ENCODE peak calls at places on chromosomes 3 and 15, in seven cellular contexts. F is astrocyte, S is tibial nerve, B is pancreas, U is Panc1, C is mucosa of descending colon, D is endothelial cell of umbilical vein. Y is an unnamed sample.

GRCh38 chr3:25429960-25430941 is 2.2 kb downstream of the RARB start:
- DNase-seq in F (peak; percentile 64), S (no peak), B (no peak), U (no peak), C (no peak), D (peak; percentile 86), Y (no peak)

GRCh38 chr15:57169643-57170042 is 206.7 kb upstream of the CGNL1 start:
- DNase-seq in F (no peak), S (no peak), B (no peak), U (no peak), C (no peak), D (no peak), Y (no peak)

GRCh38 chr3:69032137-69032536 is 18.7 kb upstream of the EOGT start:
- DNase-seq in F (peak; percentile 44), S (no peak), B (no peak), U (no peak), C (no peak), D (peak; percentile 74), Y (no peak)

GRCh38 chr3:121508384-121508783 is 37.4 kb downstream of the POLQ start:
- DNase-seq in F (no peak), S (no peak), B (no peak), U (no peak), C (no peak), D (no peak), Y (no peak)

GRCh38 chr3:47098910-47099309 is 65.0 kb downstream of the SETD2 start:
- DNase-seq in F (peak; percentile 14), S (no peak), B (no peak), U (no peak), C (no peak), D (no peak), Y (no peak)

GRCh38 chr3:33915796-33916589 is 117.6 kb downstream of the PDCD6IP start:
- DNase-seq in F (peak; percentile 8), S (no peak), B (no peak), U (no peak), C (no peak), D (no peak), Y (no peak)

GRCh38 chr3:16480861-16481569 is 32.5 kb downstream of the RFTN1 start:
- DNase-seq in F (peak; percentile 76), S (no peak), B (no peak), U (no peak), C (no peak), D (peak; percentile 87), Y (no peak)

GRCh38 chr3:194870394-194871110 is 184.9 kb downstream of the FAM43A start:
- DNase-seq in F (peak; percentile 72), S (no peak), B (no peak), U (no peak), C (peak; percentile 52), D (no peak), Y (no peak)

GRCh38 chr15:83753872-83754493 is 100.1 kb downstream of the ADAMTSL3 start:
- DNase-seq in F (no peak), S (no peak), B (no peak), U (no peak), C (no peak), D (no peak), Y (no peak)

GRCh38 chr3:42670051-42670576 is 15.2 kb upstream of the KLHL40 start:
- DNase-seq in F (no peak), S (no peak), B (no peak), U (no peak), C (no peak), D (no peak), Y (no peak)

GRCh38 chr15:25712961-25713355 is 150.2 kb downstream of the ATP10A start:
- DNase-seq in F (no peak), S (no peak), B (no peak), U (no peak), C (no peak), D (no peak), Y (no peak)

GRCh38 chr15:24877174-24877573 is 77.6 kb upstream of the SNRPN start:
- DNase-seq in F (no peak), S (no peak), B (no peak), U (no peak), C (no peak), D (no peak), Y (no peak)

GRCh38 chr15:45471151-45471550 is 51.4 kb downstream of the SLC30A4 start:
- DNase-seq in F (no peak), S (no peak), B (no peak), U (no peak), C (no peak), D (no peak), Y (no peak)

GRCh38 chr3:61577760-61578159 is 16.4 kb downstream of the PTPRG start:
- DNase-seq in F (no peak), S (no peak), B (no peak), U (no peak), C (no peak), D (no peak), Y (no peak)

GRCh38 chr3:70531063-70531657 is 218.7 kb upstream of the MDFIC2 start:
- DNase-seq in F (peak; percentile 11), S (no peak), B (no peak), U (no peak), C (no peak), D (peak; percentile 52), Y (no peak)

GRCh38 chr15:44066211-44066827 is 128.8 kb downstream of the FRMD5 start:
- DNase-seq in F (no peak), S (peak; percentile 65), B (peak; percentile 35), U (peak; percentile 58), C (no peak), D (peak; percentile 87), Y (peak; percentile 20)

GRCh38 chr3:127768346-127769008 is 53.8 kb downstream of the MGLL start:
- DNase-seq in F (peak; percentile 98), S (no peak), B (no peak), U (peak; percentile 89), C (peak; percentile 23), D (peak; percentile 70), Y (no peak)

GRCh38 chr3:161267646-161268045 is 46.5 kb downstream of the NMD3 start:
- DNase-seq in F (no peak), S (no peak), B (no peak), U (no peak), C (no peak), D (no peak), Y (no peak)
- H3K4me1 ChIP-seq in F (peaks cover 8% of the 10 kb centered on the region), S (no peaks in the 10 kb centered on the region), B (no peaks in the 10 kb centered on the region), U (peaks cover 4% of the 10 kb centered on the region), C (no peaks in the 10 kb centered on the region), D (peaks cover 23% of the 10 kb centered on the region), Y (no peaks in the 10 kb centered on the region)

DNA sequence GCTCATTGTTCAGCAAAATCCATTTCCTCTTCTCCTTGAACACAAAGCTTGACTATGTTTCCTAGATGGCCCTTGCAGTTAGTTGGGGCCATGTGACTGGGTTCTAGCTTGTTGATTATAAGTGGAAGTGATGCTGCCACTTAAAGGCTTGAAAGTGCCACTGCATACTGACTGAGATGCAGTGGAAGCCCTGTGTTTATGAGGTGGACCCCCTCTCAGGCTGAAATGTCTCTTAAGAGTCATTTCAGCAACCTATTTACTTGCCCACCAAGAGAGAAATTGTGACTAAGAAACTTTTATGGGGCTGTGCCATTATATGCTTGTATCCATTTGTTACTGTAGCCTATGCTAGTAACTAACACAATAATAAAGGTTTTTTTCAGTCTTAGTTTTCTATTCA is 8.4 kb upstream of the ANP32A start:
- DNase-seq in F (no peak), S (no peak), B (no peak), U (no peak), C (no peak), D (peak; percentile 81), Y (no peak)
- TF ChIP-seq CTCF in F (peak; percentile 21), S (peak; percentile 56), B (peak; percentile 10), U (peak; percentile 67), C (no peak), D (peak; percentile 29), Y (no peak)

GRCh38 chr3:150428562-150428961 is 20.5 kb downstream of the TSC22D2 start:
- DNase-seq in F (no peak), S (no peak), B (no peak), U (no peak), C (no peak), D (no peak), Y (no peak)

GRCh38 chr3:150426292-150426691 is 18.2 kb downstream of the TSC22D2 start:
- DNase-seq in F (no peak), S (no peak), B (no peak), U (no peak), C (no peak), D (no peak), Y (no peak)

GRCh38 chr3:150433347-150433746 is 25.2 kb downstream of the TSC22D2 start:
- DNase-seq in F (no peak), S (no peak), B (no peak), U (no peak), C (no peak), D (no peak), Y (no peak)

GRCh38 chr3:150430272-150430671 is 22.2 kb downstream of the TSC22D2 start:
- DNase-seq in F (no peak), S (no peak), B (no peak), U (no peak), C (no peak), D (no peak), Y (no peak)

DNA sequence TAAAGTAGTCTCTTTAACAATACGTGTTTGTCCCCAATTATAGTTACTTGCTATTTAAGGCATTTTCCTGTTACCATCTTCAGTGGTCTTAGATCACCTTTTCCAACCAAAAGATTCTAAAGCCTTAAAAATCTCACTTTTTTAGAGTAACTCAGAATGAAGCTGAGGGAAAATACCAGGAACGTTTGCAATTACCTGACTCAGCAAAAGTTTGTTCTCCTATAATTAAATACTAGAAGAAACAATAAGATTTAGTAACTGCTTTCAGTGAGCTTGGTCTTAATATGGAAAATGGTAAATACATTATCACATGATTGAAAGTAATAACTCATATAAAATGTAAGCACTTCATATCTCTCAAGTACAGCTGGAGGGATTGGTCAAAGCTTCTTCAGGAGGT is 21.7 kb downstream of the TSC22D2 start:
- DNase-seq in F (no peak), S (no peak), B (no peak), U (no peak), C (no peak), D (no peak), Y (no peak)
- H3K36me3 ChIP-seq in F (peaks cover 20% of the 10 kb centered on the region), S (no peaks in the 10 kb centered on the region), B (no peaks in the 10 kb centered on the region), U (no peaks in the 10 kb centered on the region), C (no peaks in the 10 kb centered on the region), D (peaks cover 8% of the 10 kb centered on the region), Y (no peaks in the 10 kb centered on the region)

GRCh38 chr15:74378853-74379252 is 11.4 kb upstream of the CYP11A1 start:
- DNase-seq in F (peak; percentile 83), S (no peak), B (no peak), U (no peak), C (peak; percentile 26), D (peak; percentile 34), Y (no peak)
- H3K4me1 ChIP-seq in F (peaks cover 33% of the 10 kb centered on the region), S (no peaks in the 10 kb centered on the region), B (no peaks in the 10 kb centered on the region), U (peaks cover 20% of the 10 kb centered on the region), C (peaks cover 11% of the 10 kb centered on the region), D (peaks cover 11% of the 10 kb centered on the region), Y (peaks cover 3% of the 10 kb centered on the region)

GRCh38 chr3:177642482-177643163 is 445.3 kb upstream of the TBL1XR1 start:
- DNase-seq in F (no peak), S (no peak), B (no peak), U (no peak), C (no peak), D (no peak), Y (no peak)
- TF ChIP-seq CTCF in F (no peak), S (no peak), B (no peak), U (no peak), C (no peak), D (no peak), Y (no peak)

DNA sequence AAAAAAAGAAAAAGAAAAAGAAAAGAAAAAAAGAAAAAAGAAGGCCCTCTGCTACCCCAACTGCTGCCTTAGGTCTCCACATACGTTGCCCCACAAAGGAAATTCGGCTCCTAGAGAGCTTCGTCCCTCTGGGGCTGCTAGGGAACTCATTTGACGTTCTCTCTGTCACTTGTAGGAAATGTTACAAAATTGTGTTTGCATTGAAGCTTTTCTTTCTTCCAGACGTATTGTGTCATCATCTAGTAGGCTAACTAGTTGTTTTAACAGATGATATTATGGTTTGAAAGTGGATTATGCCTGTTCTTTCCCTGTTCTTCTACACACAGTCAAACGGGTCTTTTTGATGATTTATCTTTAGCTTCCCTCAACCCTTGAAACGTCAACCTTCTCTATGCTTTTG is 125.3 kb downstream of the BDH1 start:
- DNase-seq in F (no peak), S (no peak), B (no peak), U (no peak), C (no peak), D (no peak), Y (no peak)
- H3K36me3 ChIP-seq in F (no peaks in the 10 kb centered on the region), S (no peaks in the 10 kb centered on the region), B (no peaks in the 10 kb centered on the region), U (no peaks in the 10 kb centered on the region), C (no peaks in the 10 kb centered on the region), D (no peaks in the 10 kb centered on the region), Y (no peaks in the 10 kb centered on the region)

Y was measured in ovary.